ENCODE peak calls at places on chromosomes 4 and X, in ten cellular contexts. One of them, this sample, is unnamed. For H3K9me3, the result is how much of the 10 kb centered on the place peaks cover.

GRCh38 chr4:11765849-11766453 is 337.3 kb upstream of the HS3ST1 start:
- DNase-seq in upper lobe of right lung: no peak
- DNase-seq in heart right ventricle: peak
- DNase-seq in thoracic aorta: no peak
- DNase-seq in psoas muscle: no peak
- DNase-seq in uterus: no peak
- DNase-seq in heart left ventricle: no peak
- DNase-seq in MM.1S: peak
- DNase-seq in stomach: no peak
- DNase-seq in PC-9: peak
- DNase-seq in this sample: no peak

GRCh38 chr4:18684932-18685331 is 663.4 kb upstream of the LCORL start:
- DNase-seq in upper lobe of right lung: no peak
- DNase-seq in heart right ventricle: no peak
- DNase-seq in thoracic aorta: no peak
- DNase-seq in psoas muscle: no peak
- DNase-seq in uterus: no peak
- DNase-seq in heart left ventricle: no peak
- DNase-seq in MM.1S: no peak
- DNase-seq in stomach: no peak
- DNase-seq in PC-9: no peak
- DNase-seq in this sample: no peak

GRCh38 chr4:5998333-5998936 is 19.8 kb downstream of the C4orf50 start:
- DNase-seq in upper lobe of right lung: peak
- DNase-seq in heart right ventricle: peak
- DNase-seq in thoracic aorta: no peak
- DNase-seq in psoas muscle: peak
- DNase-seq in uterus: peak
- DNase-seq in heart left ventricle: no peak
- DNase-seq in MM.1S: peak
- DNase-seq in stomach: peak
- DNase-seq in PC-9: no peak
- DNase-seq in this sample: peak

GRCh38 chr4:5033266-5033945 is 14.1 kb upstream of the CYTL1 start:
- DNase-seq in upper lobe of right lung: no peak
- DNase-seq in heart right ventricle: peak
- DNase-seq in thoracic aorta: no peak
- DNase-seq in psoas muscle: peak
- DNase-seq in uterus: peak
- DNase-seq in heart left ventricle: no peak
- DNase-seq in MM.1S: no peak
- DNase-seq in stomach: no peak
- DNase-seq in PC-9: no peak
- DNase-seq in this sample: no peak

GRCh38 chr4:169221662-169222061 is 49.1 kb downstream of the SH3RF1 start:
- DNase-seq in upper lobe of right lung: no peak
- DNase-seq in heart right ventricle: no peak
- DNase-seq in thoracic aorta: no peak
- DNase-seq in psoas muscle: no peak
- DNase-seq in uterus: no peak
- DNase-seq in heart left ventricle: no peak
- DNase-seq in MM.1S: no peak
- DNase-seq in stomach: no peak
- DNase-seq in PC-9: no peak
- DNase-seq in this sample: no peak

GRCh38 chr4:3369781-3370660 is 71.7 kb upstream of the HGFAC start:
- DNase-seq in upper lobe of right lung: no peak
- DNase-seq in heart right ventricle: peak
- DNase-seq in thoracic aorta: no peak
- DNase-seq in psoas muscle: peak
- DNase-seq in uterus: peak
- DNase-seq in heart left ventricle: no peak
- DNase-seq in MM.1S: peak
- DNase-seq in stomach: no peak
- DNase-seq in PC-9: no peak
- DNase-seq in this sample: peak

GRCh38 chrX:137041329-137041728 is 7.5 kb upstream of the GPR101 start:
- DNase-seq in upper lobe of right lung: no peak
- DNase-seq in heart right ventricle: no peak
- DNase-seq in thoracic aorta: no peak
- DNase-seq in psoas muscle: no peak
- DNase-seq in uterus: no peak
- DNase-seq in heart left ventricle: no peak
- DNase-seq in MM.1S: no peak
- DNase-seq in stomach: no peak
- DNase-seq in PC-9: no peak
- DNase-seq in this sample: no peak

GRCh38 chrX:140123446-140123845 is 158.1 kb upstream of the CXorf66 start:
- DNase-seq in upper lobe of right lung: no peak
- DNase-seq in heart right ventricle: no peak
- DNase-seq in thoracic aorta: no peak
- DNase-seq in psoas muscle: no peak
- DNase-seq in uterus: no peak
- DNase-seq in heart left ventricle: no peak
- DNase-seq in MM.1S: no peak
- DNase-seq in stomach: no peak
- DNase-seq in PC-9: no peak
- DNase-seq in this sample: no peak

GRCh38 chr4:68176904-68177303 is 47.2 kb upstream of the TMPRSS11F start:
- DNase-seq in upper lobe of right lung: no peak
- DNase-seq in heart right ventricle: no peak
- DNase-seq in thoracic aorta: no peak
- DNase-seq in psoas muscle: no peak
- DNase-seq in uterus: no peak
- DNase-seq in heart left ventricle: no peak
- DNase-seq in MM.1S: no peak
- DNase-seq in stomach: no peak
- DNase-seq in PC-9: no peak
- DNase-seq in this sample: no peak

GRCh38 chrX:45735571-45735970 is 534.9 kb upstream of the DIPK2B start:
- DNase-seq in upper lobe of right lung: no peak
- DNase-seq in heart right ventricle: no peak
- DNase-seq in thoracic aorta: no peak
- DNase-seq in psoas muscle: no peak
- DNase-seq in uterus: no peak
- DNase-seq in heart left ventricle: no peak
- DNase-seq in MM.1S: no peak
- DNase-seq in stomach: no peak
- DNase-seq in PC-9: no peak
- DNase-seq in this sample: no peak

GRCh38 chr4:159271857-159272256 is 169.0 kb downstream of the RAPGEF2 start:
- DNase-seq in upper lobe of right lung: no peak
- DNase-seq in heart right ventricle: no peak
- DNase-seq in thoracic aorta: no peak
- DNase-seq in psoas muscle: no peak
- DNase-seq in uterus: no peak
- DNase-seq in heart left ventricle: no peak
- DNase-seq in MM.1S: no peak
- DNase-seq in stomach: no peak
- DNase-seq in PC-9: no peak
- DNase-seq in this sample: no peak

GRCh38 chrX:130343411-130343810 is 3.7 kb downstream of the SLC25A14 start:
- DNase-seq in upper lobe of right lung: no peak
- DNase-seq in heart right ventricle: no peak
- DNase-seq in thoracic aorta: no peak
- DNase-seq in psoas muscle: no peak
- DNase-seq in uterus: no peak
- DNase-seq in heart left ventricle: no peak
- DNase-seq in MM.1S: no peak
- DNase-seq in stomach: no peak
- DNase-seq in PC-9: no peak
- DNase-seq in this sample: no peak

GRCh38 chr4:41360911-41361830 is 104.4 kb downstream of the UCHL1 start:
- DNase-seq in upper lobe of right lung: peak
- DNase-seq in heart right ventricle: peak
- DNase-seq in thoracic aorta: no peak
- DNase-seq in psoas muscle: peak
- DNase-seq in uterus: no peak
- DNase-seq in heart left ventricle: peak
- DNase-seq in MM.1S: no peak
- DNase-seq in stomach: peak
- DNase-seq in PC-9: peak
- DNase-seq in this sample: no peak
- H3K4me3 ChIP-seq in upper lobe of right lung: peak
- H3K4me3 ChIP-seq in heart right ventricle: peak
- H3K4me3 ChIP-seq in thoracic aorta: peak
- H3K4me3 ChIP-seq in psoas muscle: peak
- H3K4me3 ChIP-seq in uterus: peak
- H3K4me3 ChIP-seq in heart left ventricle: peak
- H3K4me3 ChIP-seq in MM.1S: peak
- H3K4me3 ChIP-seq in stomach: peak
- H3K4me3 ChIP-seq in PC-9: peak
- H3K4me3 ChIP-seq in this sample: peak

GRCh38 chr4:121273191-121273590 is 107.6 kb downstream of the QRFPR start:
- DNase-seq in upper lobe of right lung: no peak
- DNase-seq in heart right ventricle: no peak
- DNase-seq in thoracic aorta: no peak
- DNase-seq in psoas muscle: no peak
- DNase-seq in uterus: no peak
- DNase-seq in heart left ventricle: no peak
- DNase-seq in MM.1S: no peak
- DNase-seq in stomach: no peak
- DNase-seq in PC-9: no peak
- DNase-seq in this sample: no peak

GRCh38 chr4:121283319-121283718 is 97.5 kb downstream of the QRFPR start:
- DNase-seq in upper lobe of right lung: no peak
- DNase-seq in heart right ventricle: no peak
- DNase-seq in thoracic aorta: no peak
- DNase-seq in psoas muscle: no peak
- DNase-seq in uterus: no peak
- DNase-seq in heart left ventricle: no peak
- DNase-seq in MM.1S: no peak
- DNase-seq in stomach: no peak
- DNase-seq in PC-9: no peak
- DNase-seq in this sample: no peak

GRCh38 chr4:121272526-121272925 is 108.3 kb downstream of the QRFPR start:
- DNase-seq in upper lobe of right lung: no peak
- DNase-seq in heart right ventricle: no peak
- DNase-seq in thoracic aorta: no peak
- DNase-seq in psoas muscle: no peak
- DNase-seq in uterus: no peak
- DNase-seq in heart left ventricle: no peak
- DNase-seq in MM.1S: peak
- DNase-seq in stomach: no peak
- DNase-seq in PC-9: peak
- DNase-seq in this sample: peak

GRCh38 chr4:121278811-121279368 is 101.9 kb downstream of the QRFPR start:
- DNase-seq in upper lobe of right lung: no peak
- DNase-seq in heart right ventricle: no peak
- DNase-seq in thoracic aorta: no peak
- DNase-seq in psoas muscle: no peak
- DNase-seq in uterus: no peak
- DNase-seq in heart left ventricle: no peak
- DNase-seq in MM.1S: no peak
- DNase-seq in stomach: no peak
- DNase-seq in PC-9: no peak
- DNase-seq in this sample: peak

DNA sequence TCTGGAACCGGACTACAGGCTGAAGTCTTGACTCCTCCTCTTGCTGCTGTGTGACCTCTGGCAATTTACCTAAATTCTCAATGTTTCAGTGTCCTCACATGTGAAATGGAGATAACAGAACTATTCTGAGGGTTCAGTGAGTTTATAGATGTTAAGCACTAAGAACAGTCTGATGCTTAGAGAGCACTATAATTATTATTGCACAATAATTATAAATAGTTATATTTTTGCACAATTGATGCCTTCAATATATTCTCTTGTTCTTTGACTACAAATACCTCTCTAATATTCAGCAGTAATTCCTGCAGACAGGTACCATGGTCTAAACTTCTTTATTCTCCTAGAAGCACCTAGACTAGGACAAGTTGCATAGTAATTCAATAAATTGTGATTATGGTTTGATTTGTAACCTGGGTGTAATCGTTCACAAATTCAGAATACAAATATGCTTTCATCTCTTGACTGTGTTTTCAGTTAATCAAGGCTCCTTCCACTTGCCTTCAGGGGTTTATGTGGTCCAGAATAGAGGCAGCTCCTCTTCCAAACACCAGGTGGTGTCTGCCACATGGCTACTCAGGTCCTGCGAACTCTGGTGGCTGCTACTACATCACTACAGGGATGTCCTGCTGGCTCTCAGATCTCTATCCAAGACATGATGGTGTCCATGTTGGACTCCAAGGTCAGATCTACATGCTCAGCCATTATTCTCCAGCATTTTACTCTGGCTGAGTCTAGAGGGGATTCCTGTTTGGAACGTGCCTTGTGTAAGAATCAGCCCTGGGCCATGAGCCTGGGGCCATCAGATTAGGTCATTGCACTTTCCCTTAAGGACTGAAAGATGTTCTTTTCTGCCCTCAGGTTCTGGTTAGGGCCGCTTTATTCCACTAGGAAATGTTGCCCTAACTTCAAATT is 103.4 kb downstream of the QRFPR start:
- DNase-seq in upper lobe of right lung: no peak
- DNase-seq in heart right ventricle: no peak
- DNase-seq in thoracic aorta: no peak
- DNase-seq in psoas muscle: no peak
- DNase-seq in uterus: no peak
- DNase-seq in heart left ventricle: no peak
- DNase-seq in MM.1S: peak
- DNase-seq in stomach: no peak
- DNase-seq in PC-9: no peak
- DNase-seq in this sample: no peak
- TF ChIP-seq CTCF in upper lobe of right lung: no peak
- TF ChIP-seq CTCF in heart right ventricle: peak
- TF ChIP-seq CTCF in thoracic aorta: no peak
- TF ChIP-seq CTCF in psoas muscle: no peak
- TF ChIP-seq CTCF in uterus: no peak
- TF ChIP-seq CTCF in heart left ventricle: peak
- TF ChIP-seq CTCF in MM.1S: peak
- TF ChIP-seq CTCF in stomach: no peak
- TF ChIP-seq CTCF in PC-9: peak
- TF ChIP-seq CTCF in this sample: no peak

GRCh38 chr4:478373-478772 is 20.6 kb downstream of the ZNF721 start:
- DNase-seq in upper lobe of right lung: no peak
- DNase-seq in heart right ventricle: no peak
- DNase-seq in thoracic aorta: no peak
- DNase-seq in psoas muscle: no peak
- DNase-seq in uterus: no peak
- DNase-seq in heart left ventricle: no peak
- DNase-seq in MM.1S: no peak
- DNase-seq in stomach: no peak
- DNase-seq in PC-9: no peak
- DNase-seq in this sample: no peak
- H3K9me3 ChIP-seq in upper lobe of right lung: under half
- H3K9me3 ChIP-seq in heart right ventricle: under half
- H3K9me3 ChIP-seq in thoracic aorta: under half
- H3K9me3 ChIP-seq in psoas muscle: under half
- H3K9me3 ChIP-seq in uterus: under half
- H3K9me3 ChIP-seq in heart left ventricle: under half
- H3K9me3 ChIP-seq in MM.1S: under half
- H3K9me3 ChIP-seq in stomach: under half
- H3K9me3 ChIP-seq in PC-9: under half
- H3K9me3 ChIP-seq in this sample: under half

DNA sequence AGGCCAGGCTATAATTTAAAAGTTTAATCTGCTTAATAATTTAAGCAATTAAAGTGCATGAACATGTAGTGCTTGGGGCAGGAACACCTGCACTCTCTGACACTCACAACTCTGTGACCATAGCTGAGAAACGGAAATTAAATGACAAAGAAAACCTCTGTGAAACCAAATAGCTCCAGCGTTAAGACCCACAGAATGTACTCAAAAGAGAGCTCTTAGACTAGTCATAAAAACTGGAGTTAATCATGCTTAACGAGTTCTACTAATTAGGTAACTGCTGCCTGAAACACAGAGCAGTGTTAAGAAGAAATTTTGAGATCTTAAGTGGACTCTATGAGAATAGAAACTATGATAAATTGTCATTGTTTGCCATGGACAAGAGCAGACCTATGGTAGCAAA is 174.4 kb upstream of the SPIN4 start:
- DNase-seq in upper lobe of right lung: no peak
- DNase-seq in heart right ventricle: no peak
- DNase-seq in thoracic aorta: no peak
- DNase-seq in psoas muscle: no peak
- DNase-seq in uterus: no peak
- DNase-seq in heart left ventricle: no peak
- DNase-seq in MM.1S: peak
- DNase-seq in stomach: no peak
- DNase-seq in PC-9: no peak
- DNase-seq in this sample: no peak
- H3K4me3 ChIP-seq in upper lobe of right lung: no peak
- H3K4me3 ChIP-seq in heart right ventricle: no peak
- H3K4me3 ChIP-seq in thoracic aorta: no peak
- H3K4me3 ChIP-seq in psoas muscle: no peak
- H3K4me3 ChIP-seq in uterus: no peak
- H3K4me3 ChIP-seq in heart left ventricle: no peak
- H3K4me3 ChIP-seq in MM.1S: no peak
- H3K4me3 ChIP-seq in stomach: no peak
- H3K4me3 ChIP-seq in PC-9: no peak
- H3K4me3 ChIP-seq in this sample: no peak

This sample was measured in AG04450.